ENCODE peak calls at places on chromosomes 3 and 15, in seven cellular contexts. One of them, this sample, is unnamed.

GRCh38 chr15:74304459-74304858 is 63.0 kb downstream of the CYP11A1 start:
- DNase-seq in CD4-positive, alpha-beta T cell: no peak
- DNase-seq in stimulated activated CD8-positive, alpha-beta memory T cell treated with anti-CD3 and anti-CD28 coated beads, Interleukin-4, amount 100 ng/mL, for 1 hour: no peak
- DNase-seq in NCI-H460: no peak
- DNase-seq in amniotic stem cell: no peak
- DNase-seq in Daoy: no peak
- DNase-seq in testis: no peak
- DNase-seq in this sample: no peak

GRCh38 chr3:145716519-145716918 is 444.5 kb downstream of the PLOD2 start:
- DNase-seq in CD4-positive, alpha-beta T cell: no peak
- DNase-seq in amniotic stem cell: no peak
- DNase-seq in testis: no peak
- DNase-seq in stimulated activated CD8-positive, alpha-beta memory T cell treated with anti-CD3 and anti-CD28 coated beads, Interleukin-4, amount 100 ng/mL, for 1 hour: no peak
- DNase-seq in Daoy: no peak
- DNase-seq in NCI-H460: no peak
- DNase-seq in this sample: no peak

GRCh38 chr3:137970914-137971831 is 38.8 kb upstream of the CLDN18 start:
- DNase-seq in amniotic stem cell: peak; percentile 57
- DNase-seq in stimulated activated CD8-positive, alpha-beta memory T cell treated with anti-CD3 and anti-CD28 coated beads, Interleukin-4, amount 100 ng/mL, for 1 hour: peak; percentile 2
- DNase-seq in Daoy: peak; percentile 71
- DNase-seq in testis: peak; percentile 89
- DNase-seq in CD4-positive, alpha-beta T cell: peak; percentile 14
- DNase-seq in NCI-H460: peak; percentile 60
- DNase-seq in this sample: peak; percentile 72

GRCh38 chr15:81779181-81779580 is 266.6 kb downstream of the MEX3B start:
- DNase-seq in Daoy: no peak
- DNase-seq in CD4-positive, alpha-beta T cell: no peak
- DNase-seq in amniotic stem cell: no peak
- DNase-seq in NCI-H460: no peak
- DNase-seq in testis: no peak
- DNase-seq in stimulated activated CD8-positive, alpha-beta memory T cell treated with anti-CD3 and anti-CD28 coated beads, Interleukin-4, amount 100 ng/mL, for 1 hour: no peak
- DNase-seq in this sample: no peak

GRCh38 chr15:69509131-69509530 is 56.5 kb downstream of the RPLP1 start:
- DNase-seq in stimulated activated CD8-positive, alpha-beta memory T cell treated with anti-CD3 and anti-CD28 coated beads, Interleukin-4, amount 100 ng/mL, for 1 hour: no peak
- DNase-seq in Daoy: peak; percentile 41
- DNase-seq in testis: no peak
- DNase-seq in NCI-H460: no peak
- DNase-seq in CD4-positive, alpha-beta T cell: no peak
- DNase-seq in amniotic stem cell: no peak
- DNase-seq in this sample: no peak

GRCh38 chr3:66468016-66468735 is 32.6 kb downstream of the LRIG1 start:
- DNase-seq in stimulated activated CD8-positive, alpha-beta memory T cell treated with anti-CD3 and anti-CD28 coated beads, Interleukin-4, amount 100 ng/mL, for 1 hour: no peak
- DNase-seq in CD4-positive, alpha-beta T cell: no peak
- DNase-seq in amniotic stem cell: no peak
- DNase-seq in testis: no peak
- DNase-seq in NCI-H460: no peak
- DNase-seq in Daoy: no peak
- DNase-seq in this sample: no peak

GRCh38 chr15:82778755-82779154 is 27.1 kb downstream of the FSD2 start:
- DNase-seq in amniotic stem cell: no peak
- DNase-seq in stimulated activated CD8-positive, alpha-beta memory T cell treated with anti-CD3 and anti-CD28 coated beads, Interleukin-4, amount 100 ng/mL, for 1 hour: no peak
- DNase-seq in testis: no peak
- DNase-seq in CD4-positive, alpha-beta T cell: no peak
- DNase-seq in NCI-H460: no peak
- DNase-seq in Daoy: no peak
- DNase-seq in this sample: no peak

GRCh38 chr15:31275331-31276262 is 51.0 kb upstream of the KLF13 start:
- DNase-seq in amniotic stem cell: no peak
- DNase-seq in Daoy: no peak
- DNase-seq in stimulated activated CD8-positive, alpha-beta memory T cell treated with anti-CD3 and anti-CD28 coated beads, Interleukin-4, amount 100 ng/mL, for 1 hour: no peak
- DNase-seq in NCI-H460: no peak
- DNase-seq in testis: peak; percentile 8
- DNase-seq in CD4-positive, alpha-beta T cell: no peak
- DNase-seq in this sample: peak; percentile 65

GRCh38 chr3:172679599-172679998 is 31.3 kb downstream of the NCEH1 start:
- DNase-seq in CD4-positive, alpha-beta T cell: no peak
- DNase-seq in NCI-H460: no peak
- DNase-seq in testis: no peak
- DNase-seq in amniotic stem cell: no peak
- DNase-seq in Daoy: no peak
- DNase-seq in stimulated activated CD8-positive, alpha-beta memory T cell treated with anti-CD3 and anti-CD28 coated beads, Interleukin-4, amount 100 ng/mL, for 1 hour: no peak
- DNase-seq in this sample: no peak

GRCh38 chr15:61447981-61448380 is 218.9 kb upstream of the RORA start:
- DNase-seq in stimulated activated CD8-positive, alpha-beta memory T cell treated with anti-CD3 and anti-CD28 coated beads, Interleukin-4, amount 100 ng/mL, for 1 hour: no peak
- DNase-seq in NCI-H460: no peak
- DNase-seq in testis: no peak
- DNase-seq in amniotic stem cell: no peak
- DNase-seq in Daoy: no peak
- DNase-seq in CD4-positive, alpha-beta T cell: no peak
- DNase-seq in this sample: no peak

GRCh38 chr15:40772014-40772413 is 2.2 kb downstream of the C15orf62 start:
- DNase-seq in testis: no peak
- DNase-seq in Daoy: no peak
- DNase-seq in CD4-positive, alpha-beta T cell: no peak
- DNase-seq in NCI-H460: no peak
- DNase-seq in amniotic stem cell: no peak
- DNase-seq in stimulated activated CD8-positive, alpha-beta memory T cell treated with anti-CD3 and anti-CD28 coated beads, Interleukin-4, amount 100 ng/mL, for 1 hour: no peak
- DNase-seq in this sample: no peak

GRCh38 chr3:113136071-113136470 is 75.3 kb upstream of the BOC start:
- DNase-seq in testis: no peak
- DNase-seq in Daoy: no peak
- DNase-seq in NCI-H460: peak; percentile 2
- DNase-seq in stimulated activated CD8-positive, alpha-beta memory T cell treated with anti-CD3 and anti-CD28 coated beads, Interleukin-4, amount 100 ng/mL, for 1 hour: no peak
- DNase-seq in CD4-positive, alpha-beta T cell: no peak
- DNase-seq in amniotic stem cell: peak; percentile 10
- DNase-seq in this sample: no peak

GRCh38 chr15:72009207-72009606 is 108.7 kb downstream of the MYO9A start:
- DNase-seq in NCI-H460: no peak
- DNase-seq in amniotic stem cell: no peak
- DNase-seq in stimulated activated CD8-positive, alpha-beta memory T cell treated with anti-CD3 and anti-CD28 coated beads, Interleukin-4, amount 100 ng/mL, for 1 hour: no peak
- DNase-seq in CD4-positive, alpha-beta T cell: no peak
- DNase-seq in testis: no peak
- DNase-seq in Daoy: no peak
- DNase-seq in this sample: no peak

GRCh38 chr3:16317561-16317945 is 52.5 kb downstream of the OXNAD1 start:
- DNase-seq in stimulated activated CD8-positive, alpha-beta memory T cell treated with anti-CD3 and anti-CD28 coated beads, Interleukin-4, amount 100 ng/mL, for 1 hour: no peak
- DNase-seq in NCI-H460: no peak
- DNase-seq in amniotic stem cell: no peak
- DNase-seq in Daoy: no peak
- DNase-seq in testis: no peak
- DNase-seq in CD4-positive, alpha-beta T cell: no peak
- DNase-seq in this sample: no peak

GRCh38 chr15:92617197-92618037 is 38.2 kb downstream of the FAM174B start:
- DNase-seq in Daoy: peak; percentile 81
- DNase-seq in NCI-H460: no peak
- DNase-seq in CD4-positive, alpha-beta T cell: no peak
- DNase-seq in stimulated activated CD8-positive, alpha-beta memory T cell treated with anti-CD3 and anti-CD28 coated beads, Interleukin-4, amount 100 ng/mL, for 1 hour: no peak
- DNase-seq in amniotic stem cell: no peak
- DNase-seq in testis: peak; percentile 79
- DNase-seq in this sample: peak; percentile 92

GRCh38 chr3:53104762-53105161 is 25.5 kb downstream of the RFT1 start:
- DNase-seq in Daoy: peak; percentile 11
- DNase-seq in amniotic stem cell: no peak
- DNase-seq in stimulated activated CD8-positive, alpha-beta memory T cell treated with anti-CD3 and anti-CD28 coated beads, Interleukin-4, amount 100 ng/mL, for 1 hour: no peak
- DNase-seq in NCI-H460: no peak
- DNase-seq in CD4-positive, alpha-beta T cell: no peak
- DNase-seq in testis: no peak
- DNase-seq in this sample: no peak

GRCh38 chr15:58546635-58547627 is 115.1 kb downstream of the LIPC start:
- DNase-seq in testis: peak; percentile 89
- DNase-seq in CD4-positive, alpha-beta T cell: no peak
- DNase-seq in stimulated activated CD8-positive, alpha-beta memory T cell treated with anti-CD3 and anti-CD28 coated beads, Interleukin-4, amount 100 ng/mL, for 1 hour: no peak
- DNase-seq in Daoy: peak; percentile 93
- DNase-seq in NCI-H460: no peak
- DNase-seq in amniotic stem cell: peak; percentile 65
- DNase-seq in this sample: peak; percentile 72

GRCh38 chr3:138047596-138048195 is 37.7 kb downstream of the CLDN18 start:
- DNase-seq in Daoy: no peak
- DNase-seq in amniotic stem cell: no peak
- DNase-seq in testis: no peak
- DNase-seq in CD4-positive, alpha-beta T cell: no peak
- DNase-seq in stimulated activated CD8-positive, alpha-beta memory T cell treated with anti-CD3 and anti-CD28 coated beads, Interleukin-4, amount 100 ng/mL, for 1 hour: no peak
- DNase-seq in NCI-H460: no peak
- DNase-seq in this sample: no peak

GRCh38 chr3:149564079-149564478 is 89.6 kb downstream of the TM4SF4 start:
- DNase-seq in NCI-H460: no peak
- DNase-seq in Daoy: no peak
- DNase-seq in testis: no peak
- DNase-seq in CD4-positive, alpha-beta T cell: no peak
- DNase-seq in stimulated activated CD8-positive, alpha-beta memory T cell treated with anti-CD3 and anti-CD28 coated beads, Interleukin-4, amount 100 ng/mL, for 1 hour: no peak
- DNase-seq in amniotic stem cell: no peak
- DNase-seq in this sample: no peak

GRCh38 chr3:184172681-184173373 is 1.8 kb upstream of the AP2M1 start:
- DNase-seq in testis: no peak
- DNase-seq in stimulated activated CD8-positive, alpha-beta memory T cell treated with anti-CD3 and anti-CD28 coated beads, Interleukin-4, amount 100 ng/mL, for 1 hour: no peak
- DNase-seq in CD4-positive, alpha-beta T cell: no peak
- DNase-seq in Daoy: peak; percentile 70
- DNase-seq in NCI-H460: no peak
- DNase-seq in amniotic stem cell: peak; percentile 70
- DNase-seq in this sample: no peak

GRCh38 chr15:67201136-67201535 is 53.3 kb downstream of the AAGAB start:
- DNase-seq in Daoy: peak; percentile 5
- DNase-seq in CD4-positive, alpha-beta T cell: no peak
- DNase-seq in NCI-H460: no peak
- DNase-seq in stimulated activated CD8-positive, alpha-beta memory T cell treated with anti-CD3 and anti-CD28 coated beads, Interleukin-4, amount 100 ng/mL, for 1 hour: no peak
- DNase-seq in amniotic stem cell: no peak
- DNase-seq in testis: no peak
- DNase-seq in this sample: peak; percentile 41

GRCh38 chr3:189572249-189572648 is 58.9 kb upstream of the TP63 start:
- DNase-seq in stimulated activated CD8-positive, alpha-beta memory T cell treated with anti-CD3 and anti-CD28 coated beads, Interleukin-4, amount 100 ng/mL, for 1 hour: no peak
- DNase-seq in CD4-positive, alpha-beta T cell: no peak
- DNase-seq in Daoy: no peak
- DNase-seq in testis: no peak
- DNase-seq in amniotic stem cell: no peak
- DNase-seq in NCI-H460: no peak
- DNase-seq in this sample: no peak

GRCh38 chr3:37956353-37957184 is 34.0 kb upstream of the VILL start:
- DNase-seq in testis: no peak
- DNase-seq in Daoy: no peak
- DNase-seq in amniotic stem cell: no peak
- DNase-seq in NCI-H460: no peak
- DNase-seq in stimulated activated CD8-positive, alpha-beta memory T cell treated with anti-CD3 and anti-CD28 coated beads, Interleukin-4, amount 100 ng/mL, for 1 hour: no peak
- DNase-seq in CD4-positive, alpha-beta T cell: no peak
- DNase-seq in this sample: no peak

GRCh38 chr3:18900994-18901393 is 247.3 kb upstream of the KCNH8 start:
- DNase-seq in stimulated activated CD8-positive, alpha-beta memory T cell treated with anti-CD3 and anti-CD28 coated beads, Interleukin-4, amount 100 ng/mL, for 1 hour: no peak
- DNase-seq in testis: no peak
- DNase-seq in Daoy: no peak
- DNase-seq in amniotic stem cell: no peak
- DNase-seq in NCI-H460: no peak
- DNase-seq in CD4-positive, alpha-beta T cell: no peak
- DNase-seq in this sample: no peak

GRCh38 chr3:162170581-162170980 is 674.0 kb downstream of the OTOL1 start:
- DNase-seq in Daoy: no peak
- DNase-seq in stimulated activated CD8-positive, alpha-beta memory T cell treated with anti-CD3 and anti-CD28 coated beads, Interleukin-4, amount 100 ng/mL, for 1 hour: no peak
- DNase-seq in testis: no peak
- DNase-seq in NCI-H460: no peak
- DNase-seq in amniotic stem cell: no peak
- DNase-seq in CD4-positive, alpha-beta T cell: no peak
- DNase-seq in this sample: no peak

GRCh38 chr3:197475514-197475913 is 80.3 kb downstream of the BDH1 start:
- DNase-seq in amniotic stem cell: no peak
- DNase-seq in testis: no peak
- DNase-seq in CD4-positive, alpha-beta T cell: no peak
- DNase-seq in Daoy: no peak
- DNase-seq in NCI-H460: no peak
- DNase-seq in stimulated activated CD8-positive, alpha-beta memory T cell treated with anti-CD3 and anti-CD28 coated beads, Interleukin-4, amount 100 ng/mL, for 1 hour: no peak
- DNase-seq in this sample: no peak

GRCh38 chr3:16665282-16665741 is 60.1 kb upstream of the DAZL start:
- DNase-seq in CD4-positive, alpha-beta T cell: no peak
- DNase-seq in amniotic stem cell: no peak
- DNase-seq in stimulated activated CD8-positive, alpha-beta memory T cell treated with anti-CD3 and anti-CD28 coated beads, Interleukin-4, amount 100 ng/mL, for 1 hour: no peak
- DNase-seq in testis: no peak
- DNase-seq in NCI-H460: peak; percentile 59
- DNase-seq in Daoy: peak; percentile 41
- DNase-seq in this sample: no peak

GRCh38 chr3:84547207-84547606 is 411.6 kb upstream of the CADM2 start:
- DNase-seq in NCI-H460: no peak
- DNase-seq in testis: no peak
- DNase-seq in amniotic stem cell: no peak
- DNase-seq in Daoy: no peak
- DNase-seq in stimulated activated CD8-positive, alpha-beta memory T cell treated with anti-CD3 and anti-CD28 coated beads, Interleukin-4, amount 100 ng/mL, for 1 hour: no peak
- DNase-seq in CD4-positive, alpha-beta T cell: no peak
- DNase-seq in this sample: no peak

GRCh38 chr3:126891141-126891540 is 91.8 kb upstream of the PLXNA1 start:
- DNase-seq in Daoy: no peak
- DNase-seq in stimulated activated CD8-positive, alpha-beta memory T cell treated with anti-CD3 and anti-CD28 coated beads, Interleukin-4, amount 100 ng/mL, for 1 hour: no peak
- DNase-seq in amniotic stem cell: no peak
- DNase-seq in NCI-H460: no peak
- DNase-seq in testis: no peak
- DNase-seq in CD4-positive, alpha-beta T cell: no peak
- DNase-seq in this sample: no peak

GRCh38 chr3:15113468-15113867 is 14.5 kb upstream of the RBSN start:
- DNase-seq in CD4-positive, alpha-beta T cell: no peak
- DNase-seq in NCI-H460: no peak
- DNase-seq in stimulated activated CD8-positive, alpha-beta memory T cell treated with anti-CD3 and anti-CD28 coated beads, Interleukin-4, amount 100 ng/mL, for 1 hour: no peak
- DNase-seq in amniotic stem cell: no peak
- DNase-seq in testis: no peak
- DNase-seq in Daoy: no peak
- DNase-seq in this sample: no peak

GRCh38 chr15:57406040-57406772 is 29.9 kb downstream of the CGNL1 start:
- DNase-seq in testis: no peak
- DNase-seq in amniotic stem cell: no peak
- DNase-seq in CD4-positive, alpha-beta T cell: no peak
- DNase-seq in NCI-H460: no peak
- DNase-seq in Daoy: peak; percentile 20
- DNase-seq in stimulated activated CD8-positive, alpha-beta memory T cell treated with anti-CD3 and anti-CD28 coated beads, Interleukin-4, amount 100 ng/mL, for 1 hour: no peak
- DNase-seq in this sample: no peak

GRCh38 chr15:99592135-99592845 is 26.5 kb downstream of the MEF2A start:
- DNase-seq in Daoy: no peak
- DNase-seq in CD4-positive, alpha-beta T cell: no peak
- DNase-seq in NCI-H460: no peak
- DNase-seq in testis: no peak
- DNase-seq in amniotic stem cell: no peak
- DNase-seq in stimulated activated CD8-positive, alpha-beta memory T cell treated with anti-CD3 and anti-CD28 coated beads, Interleukin-4, amount 100 ng/mL, for 1 hour: no peak
- DNase-seq in this sample: no peak